ENCODE peak calls at places on chromosomes 7 and 10, in five cellular contexts. One of them, this sample, is unnamed.

GRCh38 chr10:72831696-72832355 is 61.7 kb upstream of the OIT3 start:
- DNase-seq in cardiac muscle cell: no peak
- DNase-seq in suprapubic skin: no peak
- DNase-seq in tibial artery: no peak
- DNase-seq in CD8-positive, alpha-beta T cell: no peak
- DNase-seq in this sample: peak; percentile 68

GRCh38 chr7:133560900-133561299 is 308.0 kb downstream of the EXOC4 start:
- DNase-seq in cardiac muscle cell: no peak
- DNase-seq in suprapubic skin: no peak
- DNase-seq in tibial artery: no peak
- DNase-seq in CD8-positive, alpha-beta T cell: no peak
- DNase-seq in this sample: no peak

GRCh38 chr7:94250984-94251383 is 143.7 kb upstream of the COL1A2 start:
- DNase-seq in cardiac muscle cell: no peak
- DNase-seq in suprapubic skin: no peak
- DNase-seq in tibial artery: no peak
- DNase-seq in CD8-positive, alpha-beta T cell: no peak
- DNase-seq in this sample: no peak

GRCh38 chr10:86344714-86345161 is 21.9 kb downstream of the GRID1 start:
- DNase-seq in cardiac muscle cell: no peak
- DNase-seq in suprapubic skin: no peak
- DNase-seq in tibial artery: peak; percentile 51
- DNase-seq in CD8-positive, alpha-beta T cell: no peak
- DNase-seq in this sample: no peak

GRCh38 chr7:22726849-22727792 is at the start of gene IL6:
- DNase-seq in cardiac muscle cell: peak; percentile 83
- DNase-seq in suprapubic skin: peak; percentile 85
- DNase-seq in tibial artery: peak; percentile 89
- DNase-seq in CD8-positive, alpha-beta T cell: peak; percentile 9
- DNase-seq in this sample: peak; percentile 98

GRCh38 chr10:77836299-77836820 is 90.2 kb downstream of the DLG5 start:
- DNase-seq in cardiac muscle cell: peak; percentile 8
- DNase-seq in suprapubic skin: no peak
- DNase-seq in tibial artery: no peak
- DNase-seq in CD8-positive, alpha-beta T cell: peak; percentile 70
- DNase-seq in this sample: peak; percentile 42

GRCh38 chr7:117872565-117873055 is 631 bp downstream of the CTTNBP2 start:
- DNase-seq in cardiac muscle cell: peak; percentile 64
- DNase-seq in suprapubic skin: peak; percentile 62
- DNase-seq in tibial artery: peak; percentile 70
- DNase-seq in CD8-positive, alpha-beta T cell: no peak
- DNase-seq in this sample: no peak

GRCh38 chr10:85624511-85624910 is 742.1 kb downstream of the GRID1 start:
- DNase-seq in cardiac muscle cell: no peak
- DNase-seq in suprapubic skin: no peak
- DNase-seq in tibial artery: no peak
- DNase-seq in CD8-positive, alpha-beta T cell: no peak
- DNase-seq in this sample: no peak

GRCh38 chr10:11181996-11182395 is 164.3 kb downstream of the CELF2 start:
- DNase-seq in cardiac muscle cell: no peak
- DNase-seq in suprapubic skin: no peak
- DNase-seq in tibial artery: peak; percentile 82
- DNase-seq in CD8-positive, alpha-beta T cell: no peak
- DNase-seq in this sample: no peak

GRCh38 chr7:159119026-159119741 is 25.5 kb downstream of the VIPR2 start:
- DNase-seq in cardiac muscle cell: no peak
- DNase-seq in suprapubic skin: no peak
- DNase-seq in tibial artery: peak; percentile 53
- DNase-seq in CD8-positive, alpha-beta T cell: no peak
- DNase-seq in this sample: no peak

GRCh38 chr10:117497736-117498135 is 44.8 kb upstream of the EMX2 start:
- DNase-seq in cardiac muscle cell: no peak
- DNase-seq in suprapubic skin: peak; percentile 33
- DNase-seq in tibial artery: peak; percentile 34
- DNase-seq in CD8-positive, alpha-beta T cell: no peak
- DNase-seq in this sample: no peak

GRCh38 chr7:119482209-119482608 is 790.8 kb upstream of the KCND2 start:
- DNase-seq in cardiac muscle cell: peak; percentile 46
- DNase-seq in suprapubic skin: no peak
- DNase-seq in tibial artery: no peak
- DNase-seq in CD8-positive, alpha-beta T cell: no peak
- DNase-seq in this sample: peak; percentile 11

GRCh38 chr10:18043148-18043547 is 91.4 kb downstream of the SLC39A12 start:
- DNase-seq in cardiac muscle cell: no peak
- DNase-seq in suprapubic skin: no peak
- DNase-seq in tibial artery: no peak
- DNase-seq in CD8-positive, alpha-beta T cell: no peak
- DNase-seq in this sample: peak; percentile 44

GRCh38 chr7:115678049-115678982 is 352.2 kb downstream of the TFEC start:
- DNase-seq in cardiac muscle cell: no peak
- DNase-seq in suprapubic skin: no peak
- DNase-seq in tibial artery: no peak
- DNase-seq in CD8-positive, alpha-beta T cell: no peak
- DNase-seq in this sample: peak; percentile 48

GRCh38 chr7:44681645-44682044 is 67.0 kb upstream of the ZMIZ2 start:
- DNase-seq in cardiac muscle cell: no peak
- DNase-seq in suprapubic skin: no peak
- DNase-seq in tibial artery: peak; percentile 16
- DNase-seq in CD8-positive, alpha-beta T cell: no peak
- DNase-seq in this sample: no peak

GRCh38 chr10:98745645-98746044 is 298.9 kb upstream of the HPS1 start:
- DNase-seq in cardiac muscle cell: no peak
- DNase-seq in suprapubic skin: no peak
- DNase-seq in tibial artery: no peak
- DNase-seq in CD8-positive, alpha-beta T cell: no peak
- DNase-seq in this sample: no peak
- TF ChIP-seq CTCF in cardiac muscle cell: no peak
- TF ChIP-seq CTCF in suprapubic skin: no peak
- TF ChIP-seq CTCF in tibial artery: no peak
- TF ChIP-seq CTCF in CD8-positive, alpha-beta T cell: no peak
- TF ChIP-seq CTCF in this sample: no peak

GRCh38 chr7:8362723-8363369 is 70.6 kb upstream of the NXPH1 start:
- DNase-seq in cardiac muscle cell: no peak
- DNase-seq in suprapubic skin: no peak
- DNase-seq in tibial artery: no peak
- DNase-seq in CD8-positive, alpha-beta T cell: no peak
- DNase-seq in this sample: no peak
- H3K4me3 ChIP-seq in cardiac muscle cell: no peak overlapping the region
- H3K4me3 ChIP-seq in suprapubic skin: no peak overlapping the region
- H3K4me3 ChIP-seq in tibial artery: no peak overlapping the region
- H3K4me3 ChIP-seq in CD8-positive, alpha-beta T cell: no peak overlapping the region
- H3K4me3 ChIP-seq in this sample: no peak overlapping the region

GRCh38 chr10:33126742-33127141 is 168.7 kb upstream of the ITGB1 start:
- DNase-seq in cardiac muscle cell: no peak
- DNase-seq in suprapubic skin: no peak
- DNase-seq in tibial artery: no peak
- DNase-seq in CD8-positive, alpha-beta T cell: no peak
- DNase-seq in this sample: no peak
- TF ChIP-seq CTCF in cardiac muscle cell: no peak
- TF ChIP-seq CTCF in suprapubic skin: no peak
- TF ChIP-seq CTCF in tibial artery: no peak
- TF ChIP-seq CTCF in CD8-positive, alpha-beta T cell: no peak
- TF ChIP-seq CTCF in this sample: no peak

GRCh38 chr7:158017226-158018060 is 570.2 kb downstream of the PTPRN2 start:
- DNase-seq in cardiac muscle cell: peak; percentile 36
- DNase-seq in suprapubic skin: peak; percentile 33
- DNase-seq in tibial artery: peak; percentile 53
- DNase-seq in CD8-positive, alpha-beta T cell: no peak
- DNase-seq in this sample: no peak

GRCh38 chr7:158018061-158018796 is 569.4 kb downstream of the PTPRN2 start:
- DNase-seq in cardiac muscle cell: no peak
- DNase-seq in suprapubic skin: peak; percentile 13
- DNase-seq in tibial artery: peak; percentile 15
- DNase-seq in CD8-positive, alpha-beta T cell: no peak
- DNase-seq in this sample: no peak

GRCh38 chr7:158013085-158013668 is 574.4 kb downstream of the PTPRN2 start:
- DNase-seq in cardiac muscle cell: no peak
- DNase-seq in suprapubic skin: no peak
- DNase-seq in tibial artery: no peak
- DNase-seq in CD8-positive, alpha-beta T cell: no peak
- DNase-seq in this sample: no peak

GRCh38 chr7:158016171-158017087 is 571.2 kb downstream of the PTPRN2 start:
- DNase-seq in cardiac muscle cell: peak; percentile 25
- DNase-seq in suprapubic skin: peak; percentile 51
- DNase-seq in tibial artery: peak; percentile 61
- DNase-seq in CD8-positive, alpha-beta T cell: no peak
- DNase-seq in this sample: no peak

DNA sequence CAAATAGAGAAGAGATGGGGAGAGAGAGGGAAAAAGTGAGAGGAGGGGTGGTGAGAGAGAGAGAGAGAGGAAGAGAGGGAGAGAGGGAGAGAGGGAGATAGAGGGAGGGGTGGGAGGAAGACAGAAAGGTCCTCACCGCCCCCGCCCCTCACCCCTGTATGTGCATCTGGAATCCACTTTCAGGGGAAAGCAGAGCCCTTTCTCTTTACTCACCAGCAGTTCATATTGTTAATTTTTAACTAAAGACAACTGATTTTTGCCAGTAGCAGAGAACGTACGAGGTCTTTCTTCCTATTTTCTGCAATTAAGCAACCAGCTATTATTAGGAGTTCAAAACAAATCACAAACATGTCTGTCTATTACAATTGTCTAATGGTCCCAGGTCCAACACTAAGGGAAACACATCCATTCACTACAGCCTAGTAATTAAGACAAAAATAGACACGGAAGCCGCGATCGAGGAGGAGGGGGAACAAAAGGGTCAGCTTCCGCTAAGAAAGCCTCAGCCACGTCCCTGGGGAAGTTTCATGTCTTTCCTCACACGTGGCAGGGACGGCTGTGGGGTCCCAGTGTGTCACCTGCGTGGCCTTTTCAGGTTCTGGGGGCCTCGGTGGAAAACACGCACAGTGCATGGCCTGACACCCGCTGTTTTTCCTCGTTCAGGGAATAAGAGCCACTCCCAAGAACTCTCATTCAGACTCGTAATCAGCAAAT is 572.1 kb downstream of the PTPRN2 start:
- DNase-seq in cardiac muscle cell: no peak
- DNase-seq in suprapubic skin: peak; percentile 40
- DNase-seq in tibial artery: peak; percentile 16
- DNase-seq in CD8-positive, alpha-beta T cell: no peak
- DNase-seq in this sample: no peak
- H3K4me3 ChIP-seq in cardiac muscle cell: no peak overlapping the region
- H3K4me3 ChIP-seq in suprapubic skin: peak overlapping the region; percentile 22
- H3K4me3 ChIP-seq in tibial artery: peak overlapping the region; percentile 6
- H3K4me3 ChIP-seq in CD8-positive, alpha-beta T cell: no peak overlapping the region
- H3K4me3 ChIP-seq in this sample: no peak overlapping the region

GRCh38 chr10:58641708-58642107 is 129.0 kb downstream of the BICC1 start:
- DNase-seq in cardiac muscle cell: no peak
- DNase-seq in suprapubic skin: no peak
- DNase-seq in tibial artery: no peak
- DNase-seq in CD8-positive, alpha-beta T cell: no peak
- DNase-seq in this sample: peak; percentile 70

GRCh38 chr10:58638406-58638805 is 125.7 kb downstream of the BICC1 start:
- DNase-seq in cardiac muscle cell: peak; percentile 30
- DNase-seq in suprapubic skin: no peak
- DNase-seq in tibial artery: no peak
- DNase-seq in CD8-positive, alpha-beta T cell: no peak
- DNase-seq in this sample: no peak

GRCh38 chr10:58643029-58643428 is 130.4 kb downstream of the BICC1 start:
- DNase-seq in cardiac muscle cell: no peak
- DNase-seq in suprapubic skin: no peak
- DNase-seq in tibial artery: no peak
- DNase-seq in CD8-positive, alpha-beta T cell: no peak
- DNase-seq in this sample: no peak

GRCh38 chr10:58642283-58642682 is 129.6 kb downstream of the BICC1 start:
- DNase-seq in cardiac muscle cell: no peak
- DNase-seq in suprapubic skin: no peak
- DNase-seq in tibial artery: no peak
- DNase-seq in CD8-positive, alpha-beta T cell: no peak
- DNase-seq in this sample: peak; percentile 68

DNA sequence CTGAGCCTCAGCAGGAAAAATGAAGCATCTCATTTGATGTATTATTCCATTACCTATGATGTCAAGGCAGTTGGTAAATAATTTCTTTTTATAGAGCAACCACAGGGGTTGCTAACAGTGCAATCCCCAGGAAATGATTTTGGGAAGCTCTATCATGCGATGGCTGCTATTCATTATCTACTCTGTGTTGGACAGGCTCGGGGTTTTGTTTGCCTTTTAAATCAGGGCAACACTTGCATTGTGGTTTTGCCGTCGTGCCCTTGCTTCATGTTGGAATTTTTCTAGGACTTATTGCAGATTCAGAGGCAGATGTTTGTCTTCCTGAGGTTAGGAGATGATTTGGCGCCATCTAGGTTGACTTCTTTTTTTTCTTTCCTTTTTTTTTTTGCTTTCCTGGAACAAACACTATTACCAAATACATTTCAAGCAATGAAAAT is 128.4 kb downstream of the BICC1 start:
- DNase-seq in cardiac muscle cell: no peak
- DNase-seq in suprapubic skin: no peak
- DNase-seq in tibial artery: no peak
- DNase-seq in CD8-positive, alpha-beta T cell: no peak
- DNase-seq in this sample: peak; percentile 98
- TF ChIP-seq CTCF in cardiac muscle cell: peak; percentile 42
- TF ChIP-seq CTCF in suprapubic skin: no peak
- TF ChIP-seq CTCF in tibial artery: no peak
- TF ChIP-seq CTCF in CD8-positive, alpha-beta T cell: no peak
- TF ChIP-seq CTCF in this sample: peak; percentile 9

This sample was measured in cardiac fibroblast.